ENCODE peak calls at places on chromosomes 4 and X, in nine cellular contexts. E is iris pigment epithelial cell; P is AG08395; W is NAMALWA; B is NCI-H1436; Q is stimulated activated CD8-positive, alpha-beta memory T cell treated with anti-CD3 and anti-CD28 coated beads, Interleukin-2, amount 100 ng/mL, for 1 hour; O is stimulated activated CD4-positive, alpha-beta T cell treated with anti-CD3 and anti-CD28 coated beads, TNF-alpha, amount 100 ng/mL, for 1 hour; L is trophoblast cell; J is HFF-Myc. C is an unnamed sample.

GRCh38 chrX:48715876-48716502 is 19.5 kb downstream of the SUV39H1 start:
- DNase-seq in B (no peak), L (no peak), O (no peak), W (no peak), E (no peak), Q (no peak), P (no peak), J (no peak), C (no peak)

GRCh38 chr4:27010334-27010940 is 149.8 kb downstream of the STIM2 start:
- DNase-seq in J (peak), O (peak), Q (peak), E (peak), P (peak), L (peak), W (peak), B (peak), C (peak)

GRCh38 chrX:77444075-77444474 is 3.1 kb upstream of the FGF16 start:
- DNase-seq in L (no peak), J (no peak), B (no peak), E (no peak), P (no peak), W (no peak), Q (no peak), O (no peak), C (no peak)

GRCh38 chrX:19616959-19617358 is 101.7 kb upstream of the MAP3K15 start:
- DNase-seq in W (no peak), P (peak), E (no peak), O (no peak), B (no peak), Q (no peak), J (no peak), L (peak), C (no peak)

GRCh38 chrX:48071064-48071985 is at the start of gene ZNF630:
- DNase-seq in L (peak), O (peak), B (peak), W (peak), Q (peak), P (peak), J (no peak), E (peak), C (no peak)

GRCh38 chr4:101795704-101796103 is 5.2 kb downstream of the BANK1 start:
- DNase-seq in L (no peak), Q (no peak), O (no peak), W (peak), E (no peak), J (no peak), P (no peak), B (no peak), C (no peak)

GRCh38 chrX:109374276-109374960 is 107.5 kb downstream of the GUCY2F start:
- DNase-seq in W (no peak), B (no peak), O (no peak), L (peak), J (peak), P (no peak), Q (no peak), E (no peak), C (no peak)

GRCh38 chr4:168440442-168441264 is 39.6 kb downstream of the DDX60L start:
- DNase-seq in W (no peak), J (peak), B (no peak), O (no peak), P (peak), E (peak), Q (no peak), L (no peak), C (no peak)

GRCh38 chrX:11423362-11423818 is 130.2 kb downstream of the AMELX start:
- DNase-seq in J (peak), W (peak), B (no peak), Q (no peak), E (peak), P (peak), L (no peak), O (no peak), C (peak)

GRCh38 chrX:114619874-114620273 is 36.0 kb downstream of the HTR2C start:
- DNase-seq in J (no peak), W (peak), Q (no peak), B (no peak), P (peak), L (no peak), O (no peak), E (peak), C (no peak)

GRCh38 chr4:56907489-56908205 is at the start of gene REST:
- DNase-seq in Q (peak), J (no peak), L (peak), P (peak), B (peak), E (peak), W (peak), O (peak), C (no peak)

GRCh38 chr4:7795983-7796382 is 143.7 kb downstream of the AFAP1 start:
- DNase-seq in B (no peak), L (no peak), O (no peak), P (no peak), Q (no peak), J (no peak), W (no peak), E (no peak), C (no peak)

GRCh38 chrX:12878536-12878935 is 11.7 kb downstream of the TLR7 start:
- DNase-seq in Q (no peak), L (no peak), B (no peak), O (no peak), E (no peak), J (no peak), P (no peak), W (no peak), C (no peak)

GRCh38 chr4:156633846-156634245 is 337.8 kb downstream of the PDGFC start:
- DNase-seq in E (no peak), L (no peak), J (no peak), O (no peak), W (no peak), P (no peak), B (no peak), Q (no peak), C (no peak)

GRCh38 chrX:17459596-17459995 is 84.6 kb downstream of the NHS start:
- DNase-seq in O (no peak), J (no peak), Q (no peak), L (no peak), P (peak), E (peak), B (no peak), W (no peak), C (no peak)

GRCh38 chr4:12724520-12724919 is 759.6 kb downstream of the RAB28 start:
- DNase-seq in E (peak), L (no peak), W (peak), B (no peak), O (no peak), Q (no peak), J (no peak), P (no peak), C (no peak)

GRCh38 chrX:101025126-101025525 is 26.8 kb downstream of the TRMT2B start:
- DNase-seq in O (no peak), E (peak), J (no peak), P (no peak), Q (no peak), W (no peak), B (no peak), L (no peak), C (no peak)

C was measured in AG09319.